ENCODE peak calls at places on chromosomes 12 and 14, in eight cellular contexts. T, D, G, O, E, R, I and S are unnamed samples.

GRCh38 chr14:101518611-101519048 is 42.7 kb upstream of the DIO3 start:
- DNase-seq in R (peak), T (peak), O (no peak), G (no peak), E (no peak), D (no peak), I (no peak), S (no peak)

GRCh38 chr14:89040080-89040437 is 215.6 kb downstream of the TTC8 start:
- DNase-seq in E (no peak), R (no peak), G (no peak), I (no peak), T (no peak), O (no peak), D (no peak), S (no peak)

GRCh38 chr14:68947802-68948201 is 31.3 kb downstream of the ACTN1 start:
- DNase-seq in I (no peak), E (no peak), T (peak), R (peak), G (no peak), O (no peak), D (no peak), S (no peak)

GRCh38 chr14:106790189-106791036 is 1264.0 kb downstream of the TMEM121 start:
- DNase-seq in D (no peak), G (no peak), I (peak), E (no peak), O (peak), T (no peak), R (peak), S (peak)

GRCh38 chr12:47818701-47819543 is 781 bp downstream of the HDAC7 start:
- DNase-seq in E (no peak), R (no peak), T (peak), D (no peak), I (no peak), G (no peak), O (no peak), S (no peak)

GRCh38 chr12:52076811-52077210 is 2.7 kb upstream of the SMIM41 start:
- DNase-seq in R (no peak), G (no peak), I (no peak), T (no peak), E (no peak), D (no peak), O (no peak), S (no peak)

GRCh38 chr14:63993992-63994391 is 141.2 kb downstream of the SYNE2 start:
- DNase-seq in T (no peak), E (no peak), I (peak), D (no peak), R (no peak), O (no peak), G (no peak), S (no peak)

GRCh38 chr14:52987514-52987913 is 36.7 kb upstream of the FERMT2 start:
- DNase-seq in R (no peak), I (no peak), G (no peak), E (no peak), T (no peak), O (no peak), D (no peak), S (no peak)

GRCh38 chr14:101547961-101548669 is 13.2 kb upstream of the DIO3 start:
- DNase-seq in G (no peak), D (no peak), O (no peak), R (no peak), I (no peak), T (no peak), E (no peak), S (no peak)